ENCODE peak calls at places on chromosome 15, in seven cellular contexts. D is endothelial cell, M is body of pancreas, Q is fibroblast of mammary gland, S is IMR-90, Z is GM12865, R is left lung. W is an unnamed sample.

GRCh38 chr15:88029696-88030095 is 226.8 kb downstream of the NTRK3 start:
- DNase-seq in R (no peak), Q (peak; percentile 59), Z (no peak), D (no peak), S (no peak), M (no peak), W (no peak)

GRCh38 chr15:92059036-92059970 is 205.8 kb downstream of the SLCO3A1 start:
- DNase-seq in R (no peak), D (no peak), Z (no peak), Q (no peak), M (no peak), S (no peak), W (no peak)

GRCh38 chr15:35777016-35777415 is 231.1 kb upstream of the DPH6 start:
- DNase-seq in R (no peak), Q (no peak), D (no peak), S (no peak), M (no peak), Z (no peak), W (peak; percentile 47)

GRCh38 chr15:70017796-70018195 is 79.9 kb downstream of the TLE3 start:
- DNase-seq in Z (peak; percentile 23), S (no peak), D (no peak), M (no peak), R (no peak), Q (no peak), W (no peak)

GRCh38 chr15:78906310-78906608 is 33.6 kb downstream of the MORF4L1 start:
- DNase-seq in Z (no peak), M (peak; percentile 80), Q (peak; percentile 92), S (peak; percentile 90), R (no peak), D (no peak), W (no peak)

GRCh38 chr15:70247281-70247680 is 149.6 kb upstream of the TLE3 start:
- DNase-seq in S (no peak), R (no peak), Z (no peak), M (no peak), D (no peak), Q (no peak), W (no peak)

GRCh38 chr15:83066034-83066760 is 855 bp downstream of the BTBD1 start:
- DNase-seq in R (no peak), D (no peak), M (no peak), Q (no peak), S (no peak), Z (no peak), W (no peak)

GRCh38 chr15:65525622-65526021 is 4.6 kb upstream of the HACD3 start:
- DNase-seq in R (no peak), M (peak; percentile 17), Z (no peak), Q (peak; percentile 47), D (no peak), S (no peak), W (no peak)

GRCh38 chr15:101288905-101289513 is 6.0 kb downstream of the SNRPA1 start:
- DNase-seq in S (peak; percentile 55), R (no peak), D (no peak), Z (peak; percentile 57), Q (peak; percentile 61), M (no peak), W (no peak)

GRCh38 chr15:31328425-31328998 is 1.9 kb downstream of the KLF13 start:
- DNase-seq in Q (peak; percentile 38), M (peak; percentile 64), D (peak; percentile 44), S (peak; percentile 49), Z (peak; percentile 77), R (peak; percentile 49), W (no peak)

GRCh38 chr15:82129769-82130168 is 84.0 kb upstream of the MEX3B start:
- DNase-seq in D (no peak), M (no peak), Z (no peak), S (peak; percentile 96), R (peak; percentile 46), Q (peak; percentile 92), W (no peak)

GRCh38 chr15:51783967-51784366 is 32.6 kb downstream of the TMOD2 start:
- DNase-seq in R (no peak), S (no peak), M (no peak), Z (no peak), Q (no peak), D (no peak), W (no peak)

GRCh38 chr15:51776952-51777574 is 25.7 kb downstream of the TMOD2 start:
- DNase-seq in R (no peak), Z (peak; percentile 85), D (peak; percentile 69), S (peak; percentile 77), Q (peak; percentile 82), M (peak; percentile 76), W (peak; percentile 68)

GRCh38 chr15:51780636-51781035 is 29.2 kb downstream of the TMOD2 start:
- DNase-seq in M (no peak), S (peak; percentile 15), R (no peak), D (no peak), Q (peak; percentile 45), Z (no peak), W (no peak)

GRCh38 chr15:51781506-51781905 is 30.1 kb downstream of the TMOD2 start:
- DNase-seq in Z (no peak), D (no peak), M (no peak), R (no peak), Q (no peak), S (no peak), W (no peak)

GRCh38 chr15:51782357-51782896 is 31.0 kb downstream of the TMOD2 start:
- DNase-seq in R (no peak), S (no peak), M (no peak), D (no peak), Z (peak; percentile 14), Q (peak; percentile 30), W (no peak)
- TF ChIP-seq CTCF in R (no peak), S (peak; percentile 28), M (no peak), D (no peak), Z (no peak), Q (peak; percentile 48), W (peak; percentile 4)

GRCh38 chr15:29091666-29092065 is 178.0 kb downstream of the NSMCE3 start:
- DNase-seq in S (no peak), M (no peak), R (no peak), Q (no peak), Z (no peak), D (no peak), W (no peak)

GRCh38 chr15:29087521-29088285 is 181.9 kb downstream of the NSMCE3 start:
- DNase-seq in R (no peak), S (no peak), M (no peak), D (no peak), Z (no peak), Q (no peak), W (no peak)

GRCh38 chr15:29088666-29089065 is 181.0 kb downstream of the NSMCE3 start:
- DNase-seq in Q (no peak), S (no peak), D (no peak), Z (no peak), M (no peak), R (no peak), W (no peak)

GRCh38 chr15:29090617-29091466 is 178.8 kb downstream of the NSMCE3 start:
- DNase-seq in R (no peak), M (no peak), D (peak; percentile 44), Q (peak; percentile 12), S (peak; percentile 11), Z (peak; percentile 46), W (no peak)

DNA sequence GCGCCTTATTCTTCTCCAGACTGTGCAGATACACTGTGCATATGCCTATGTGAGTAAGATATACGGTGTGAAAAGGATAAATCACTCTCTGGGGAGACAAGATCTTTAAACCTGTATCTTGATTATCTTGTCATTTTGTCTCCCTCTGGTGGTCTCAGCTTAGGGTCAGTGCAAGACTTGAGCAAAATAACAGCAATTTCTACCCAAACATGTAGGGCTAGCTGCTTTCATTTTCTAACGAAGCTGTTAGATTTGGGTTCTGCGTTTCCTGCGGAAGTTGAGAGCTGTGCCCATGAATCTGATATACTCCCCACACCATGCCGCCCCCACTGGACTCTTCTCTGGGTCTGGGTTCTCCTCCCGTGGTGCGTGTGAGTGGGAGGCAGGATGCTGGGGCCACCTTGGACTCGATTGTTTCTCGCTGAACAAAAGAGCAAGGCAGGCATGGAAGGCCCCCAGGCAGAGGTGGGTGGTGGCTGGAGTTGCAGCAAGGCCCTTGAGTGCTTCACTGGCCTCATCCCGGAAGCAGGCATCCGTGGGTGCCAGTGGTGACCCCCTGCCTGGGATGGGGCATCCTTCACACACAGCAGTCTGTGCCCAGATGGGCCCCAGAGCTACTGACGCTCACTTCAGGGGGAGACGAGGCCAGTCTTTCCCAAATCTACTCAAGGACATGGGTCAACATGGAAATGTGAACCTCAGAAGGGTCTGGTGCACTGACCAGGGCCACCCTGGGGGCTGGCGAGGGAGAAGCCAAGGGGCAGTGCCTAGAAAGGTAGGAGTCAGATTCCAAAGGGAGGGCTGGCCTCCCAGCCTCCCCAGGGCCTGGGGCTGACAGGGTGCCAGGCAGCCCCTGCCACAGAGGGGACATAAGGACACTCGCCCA is 179.6 kb downstream of the NSMCE3 start:
- DNase-seq in Q (peak; percentile 22), D (no peak), M (no peak), R (no peak), S (peak; percentile 45), Z (no peak), W (no peak)
- TF ChIP-seq CTCF in Q (no peak), D (no peak), M (no peak), R (no peak), S (peak; percentile 42), Z (no peak), W (no peak)

GRCh38 chr15:51503003-51503402 is 119.6 kb downstream of the DMXL2 start:
- DNase-seq in Q (no peak), Z (no peak), D (no peak), R (no peak), S (no peak), M (no peak), W (no peak)

GRCh38 chr15:51494411-51495314 is 127.9 kb downstream of the DMXL2 start:
- DNase-seq in D (no peak), S (peak; percentile 86), R (no peak), Z (no peak), Q (peak; percentile 36), M (no peak), W (no peak)

GRCh38 chr15:51497806-51498205 is 124.8 kb downstream of the DMXL2 start:
- DNase-seq in M (no peak), D (no peak), S (no peak), Z (no peak), R (no peak), Q (peak; percentile 3), W (no peak)

GRCh38 chr15:51493892-51494291 is 128.7 kb downstream of the DMXL2 start:
- DNase-seq in Q (no peak), R (no peak), Z (no peak), M (no peak), D (no peak), S (peak; percentile 73), W (no peak)

GRCh38 chr15:51499379-51499976 is 123.1 kb downstream of the DMXL2 start:
- DNase-seq in R (no peak), Z (peak; percentile 42), M (no peak), S (peak; percentile 63), D (no peak), Q (peak; percentile 61), W (no peak)
- TF ChIP-seq CTCF in R (peak; percentile 28), Z (peak; percentile 67), M (peak; percentile 41), S (peak; percentile 66), D (peak; percentile 50), Q (peak; percentile 73), W (peak; percentile 59)

DNA sequence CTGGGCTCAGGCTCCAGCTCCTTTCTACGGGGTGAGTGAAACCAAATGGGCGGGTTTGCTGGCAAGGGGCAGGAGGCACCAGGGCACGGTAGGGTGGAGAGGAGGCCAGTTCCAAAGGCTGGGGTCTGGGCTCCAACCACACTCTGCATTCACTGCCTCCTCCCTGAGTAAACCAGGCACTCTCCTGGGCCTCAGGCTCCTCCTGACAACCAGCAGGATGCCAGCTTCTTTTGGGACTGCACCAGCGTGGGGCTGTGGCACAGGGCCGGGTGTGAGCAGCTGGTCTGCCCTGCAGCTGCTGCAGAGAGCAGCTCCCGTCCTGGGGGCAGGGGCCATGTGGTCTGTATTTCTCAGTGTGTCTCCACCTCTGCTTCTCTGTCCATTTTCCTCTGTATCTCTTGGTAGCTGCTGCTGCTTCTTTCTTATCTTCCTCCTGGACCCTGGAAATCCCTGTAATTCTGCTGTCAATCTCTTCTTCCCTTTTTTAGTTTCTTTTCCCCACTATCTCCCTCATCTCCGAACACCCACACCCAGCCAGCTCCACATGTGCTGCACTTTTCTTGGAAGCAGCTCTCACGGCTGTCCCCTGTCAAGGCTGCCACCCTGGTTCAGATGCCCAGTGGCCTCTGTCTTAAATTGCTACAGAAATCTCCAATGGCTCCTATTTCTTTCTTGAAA is 54.9 kb upstream of the TBC1D21 start:
- DNase-seq in Q (no peak), M (no peak), D (no peak), R (no peak), Z (no peak), S (no peak), W (no peak)
- TF ChIP-seq CTCF in Q (no peak), M (no peak), D (no peak), R (no peak), Z (no peak), S (no peak), W (no peak)

W was measured in glutamatergic neuron.